ENCODE peak calls at places on chromosomes 4 and X, in seven cellular contexts. L, I, X, A, Q, K and G are unnamed samples.

GRCh38 chr4:168528131-168528949 is 31.5 kb downstream of the PALLD start:
- DNase-seq in L (no peak), I (no peak), X (no peak), A (no peak), Q (no peak), K (no peak), G (no peak)

GRCh38 chrX:121084903-121085611 is 37.6 kb downstream of the GLUD2 start:
- DNase-seq in L (no peak), I (no peak), X (no peak), A (no peak), Q (no peak), K (no peak), G (no peak)

GRCh38 chrX:13357925-13358324 is 38.1 kb upstream of the ATXN3L start:
- DNase-seq in L (no peak), I (no peak), X (no peak), A (no peak), Q (peak), K (peak), G (no peak)

GRCh38 chr4:113758361-113758760 is 3.2 kb downstream of the CAMK2D start:
- DNase-seq in L (no peak), I (no peak), X (no peak), A (no peak), Q (no peak), K (no peak), G (no peak)

GRCh38 chr4:73770917-73771316 is 30.5 kb downstream of the CXCL8 start:
- DNase-seq in L (peak), I (no peak), X (no peak), A (no peak), Q (no peak), K (no peak), G (no peak)

GRCh38 chr4:106898621-106899230 is 137.4 kb downstream of the DKK2 start:
- DNase-seq in L (no peak), I (no peak), X (no peak), A (no peak), Q (no peak), K (no peak), G (no peak)

GRCh38 chr4:8307126-8307525 is 37.6 kb downstream of the HTRA3 start:
- DNase-seq in L (no peak), I (peak), X (no peak), A (no peak), Q (no peak), K (no peak), G (no peak)

GRCh38 chrX:118350221-118350620 is 4.3 kb downstream of the WDR44 start:
- DNase-seq in L (no peak), I (no peak), X (no peak), A (no peak), Q (no peak), K (no peak), G (no peak)

GRCh38 chr4:168880087-168880675 is 129.9 kb downstream of the CBR4 start:
- DNase-seq in L (no peak), I (no peak), X (no peak), A (no peak), Q (no peak), K (no peak), G (no peak)

GRCh38 chr4:144357970-144358369 is 217.5 kb upstream of the GYPA start:
- DNase-seq in L (no peak), I (no peak), X (no peak), A (no peak), Q (no peak), K (no peak), G (no peak)
- TF ChIP-seq POLR2A in L (no peak), I (no peak), X (no peak), A (no peak), Q (no peak), K (no peak), G (no peak)

GRCh38 chr4:83456184-83456501 is 285 bp downstream of the MRPS18C start:
- DNase-seq in L (no peak), I (no peak), X (no peak), A (no peak), Q (no peak), K (no peak), G (no peak)

GRCh38 chr4:83454626-83455025 is 997 bp downstream of the HELQ start:
- DNase-seq in L (no peak), I (no peak), X (no peak), A (no peak), Q (no peak), K (no peak), G (no peak)

DNA sequence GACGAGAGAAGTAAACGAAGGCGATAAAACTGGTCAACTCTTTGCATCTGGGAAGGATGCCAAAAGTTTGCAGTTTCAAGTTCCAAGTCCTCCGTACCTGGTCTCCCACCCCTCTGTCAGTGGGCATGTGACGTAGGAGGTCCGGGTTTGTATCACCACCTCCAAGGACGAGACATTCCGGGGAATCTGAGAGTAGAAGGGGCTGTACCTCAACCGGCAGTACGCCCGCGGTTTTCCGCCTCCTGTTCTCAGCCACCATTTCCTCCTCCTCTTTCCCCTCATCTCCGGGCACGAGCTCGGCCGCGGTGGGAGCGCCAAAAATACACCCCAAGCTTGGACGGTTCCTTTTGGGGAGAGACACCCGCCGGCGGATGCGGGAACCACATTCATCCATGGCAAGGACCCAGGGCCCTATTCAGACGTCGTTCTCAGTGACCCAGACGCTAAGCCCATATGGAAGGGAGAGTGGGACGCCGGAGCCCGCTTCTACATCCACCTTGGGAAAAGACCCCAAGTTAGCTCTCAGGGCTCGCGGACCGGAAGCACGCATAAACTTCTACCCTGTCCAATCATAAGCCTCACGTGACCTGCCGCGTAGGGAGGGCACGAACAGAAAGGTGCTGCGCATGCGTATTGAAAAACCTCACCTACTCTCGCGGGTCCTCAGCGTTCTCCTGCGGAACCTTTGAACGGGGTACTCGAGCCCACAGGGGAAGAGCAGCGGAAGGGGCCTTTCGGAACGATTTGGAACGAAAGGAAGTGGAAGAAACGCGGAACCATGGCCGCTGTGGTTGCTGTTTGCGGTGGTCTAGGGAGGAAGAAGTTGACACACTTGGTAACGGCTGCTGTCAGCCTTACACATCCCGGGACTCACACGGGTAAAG is at the start of the genes HELQ and MRPS18C:
- DNase-seq in L (peak), I (peak), X (peak), A (peak), Q (peak), K (peak), G (peak)
- TF ChIP-seq POLR2A in L (no peak), I (peak), X (peak), A (peak), Q (peak), K (peak), G (peak)

GRCh38 chrX:151974336-151975227 is at the start of gene GABRE:
- DNase-seq in L (peak), I (no peak), X (peak), A (peak), Q (peak), K (no peak), G (no peak)
- TF ChIP-seq POLR2A in L (no peak), I (no peak), X (peak), A (no peak), Q (peak), K (peak), G (peak)

DNA sequence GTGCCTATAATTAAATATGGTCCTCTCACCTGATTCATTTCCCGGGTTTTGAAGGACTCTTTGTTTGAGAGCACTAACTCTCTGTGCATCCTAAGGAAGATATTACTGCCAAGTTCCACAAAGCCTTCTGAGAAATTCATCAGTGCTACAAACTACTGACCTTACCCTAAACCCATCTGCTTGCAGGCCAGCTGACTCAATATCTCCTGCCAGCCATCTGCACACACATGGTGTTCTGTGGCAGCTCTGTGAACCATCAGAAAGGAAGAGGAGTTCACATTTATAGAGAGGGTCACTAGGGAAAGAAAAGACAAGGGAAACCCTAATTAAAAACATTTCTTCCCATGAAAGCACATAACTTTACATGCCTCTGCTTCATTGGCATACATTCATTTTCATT is 156.7 kb downstream of the ATP10D start:
- DNase-seq in L (no peak), I (no peak), X (no peak), A (no peak), Q (no peak), K (no peak), G (no peak)
- TF ChIP-seq POLR2A in L (no peak), I (no peak), X (no peak), A (no peak), Q (no peak), K (no peak), G (no peak)

DNA sequence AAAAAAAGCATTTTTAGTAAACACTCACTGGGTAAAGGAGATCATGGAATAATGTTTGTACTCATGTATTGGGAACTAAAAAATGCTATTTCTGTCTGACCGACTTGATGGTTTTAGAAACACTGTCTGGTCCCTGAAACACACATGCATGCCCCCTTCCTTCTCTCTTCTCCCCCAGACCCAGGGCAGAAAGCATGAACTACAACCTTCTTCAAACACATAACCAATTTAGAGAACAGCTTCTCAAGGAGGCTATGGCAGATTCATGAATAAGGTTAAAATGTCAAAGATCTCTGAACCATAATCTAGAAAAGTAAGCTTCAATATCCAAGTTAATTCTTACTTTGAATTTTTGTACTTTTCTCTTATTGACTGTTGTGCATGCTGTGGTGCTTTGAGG is 6.0 kb downstream of the CCNA2 start:
- DNase-seq in L (no peak), I (no peak), X (no peak), A (no peak), Q (no peak), K (no peak), G (no peak)
- TF ChIP-seq POLR2A in L (no peak), I (no peak), X (no peak), A (no peak), Q (no peak), K (no peak), G (no peak)

GRCh38 chrX:72620550-72621145 is 48.0 kb upstream of the HDAC8 start:
- DNase-seq in L (peak), I (no peak), X (no peak), A (peak), Q (peak), K (peak), G (peak)
- TF ChIP-seq POLR2A in L (no peak), I (no peak), X (no peak), A (peak), Q (no peak), K (no peak), G (no peak)

GRCh38 chrX:153958605-153959004 is 13.0 kb downstream of the HCFC1 start:
- DNase-seq in L (no peak), I (no peak), X (no peak), A (no peak), Q (no peak), K (no peak), G (no peak)
- TF ChIP-seq POLR2A in L (no peak), I (no peak), X (no peak), A (no peak), Q (no peak), K (no peak), G (no peak)

DNA sequence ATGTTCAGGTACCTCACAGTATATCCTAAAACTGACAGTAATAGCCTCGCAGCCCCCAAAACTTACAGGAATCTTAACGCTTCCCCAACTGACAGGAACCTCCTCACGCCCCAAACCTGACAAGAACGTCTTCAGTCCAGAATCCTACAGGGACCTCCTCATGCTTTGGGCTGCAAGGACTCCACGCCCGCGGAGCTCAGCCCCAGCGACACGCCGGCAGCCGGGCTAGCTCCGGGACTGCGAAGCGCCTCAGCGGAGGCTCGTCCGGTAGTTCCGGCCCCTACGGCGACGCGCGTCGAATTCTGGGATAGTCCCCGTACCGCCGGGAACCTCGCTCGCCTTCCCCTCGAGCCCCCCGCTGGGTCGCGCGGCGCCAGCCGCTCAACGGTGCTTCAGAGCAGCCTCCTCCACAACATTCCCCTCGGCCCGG is 562 bp downstream of the PHF8 start:
- DNase-seq in L (peak), I (no peak), X (no peak), A (no peak), Q (peak), K (no peak), G (peak)
- TF ChIP-seq POLR2A in L (no peak), I (no peak), X (no peak), A (no peak), Q (no peak), K (peak), G (no peak)